ENCODE peak calls at places on chromosomes 13 and 19, in seven cellular contexts. One of them, this sample, is unnamed.

GRCh38 chr19:39830847-39831246 is 3.1 kb downstream of the DYRK1B start:
- DNase-seq in stimulated activated CD4-positive, alpha-beta T cell treated with anti-CD3 and anti-CD28 coated beads, Interleukin-12 subunit alpha, Interleukin-12 subunit beta, amount 100 ng/mL, for 4 hours: no peak
- DNase-seq in fibroblast of mammary gland: no peak
- DNase-seq in left colon: no peak
- DNase-seq in ascending aorta: no peak
- DNase-seq in adrenal gland: no peak
- DNase-seq in nephron progenitor cell: no peak
- DNase-seq in this sample: no peak

GRCh38 chr19:56476671-56477428 is at the start of gene ZNF667:
- DNase-seq in stimulated activated CD4-positive, alpha-beta T cell treated with anti-CD3 and anti-CD28 coated beads, Interleukin-12 subunit alpha, Interleukin-12 subunit beta, amount 100 ng/mL, for 4 hours: peak
- DNase-seq in fibroblast of mammary gland: peak
- DNase-seq in left colon: no peak
- DNase-seq in ascending aorta: no peak
- DNase-seq in adrenal gland: peak
- DNase-seq in nephron progenitor cell: no peak
- DNase-seq in this sample: no peak

GRCh38 chr13:74280795-74281490 is 146.7 kb upstream of the KLF12 start:
- DNase-seq in stimulated activated CD4-positive, alpha-beta T cell treated with anti-CD3 and anti-CD28 coated beads, Interleukin-12 subunit alpha, Interleukin-12 subunit beta, amount 100 ng/mL, for 4 hours: no peak
- DNase-seq in fibroblast of mammary gland: peak
- DNase-seq in left colon: no peak
- DNase-seq in ascending aorta: no peak
- DNase-seq in adrenal gland: no peak
- DNase-seq in nephron progenitor cell: no peak
- DNase-seq in this sample: no peak

GRCh38 chr19:1935484-1936208 is 5.3 kb upstream of the CSNK1G2 start:
- DNase-seq in stimulated activated CD4-positive, alpha-beta T cell treated with anti-CD3 and anti-CD28 coated beads, Interleukin-12 subunit alpha, Interleukin-12 subunit beta, amount 100 ng/mL, for 4 hours: no peak
- DNase-seq in fibroblast of mammary gland: peak
- DNase-seq in left colon: no peak
- DNase-seq in ascending aorta: no peak
- DNase-seq in adrenal gland: peak
- DNase-seq in nephron progenitor cell: no peak
- DNase-seq in this sample: peak

GRCh38 chr19:8571006-8571411 is 6.2 kb downstream of the MYO1F start:
- DNase-seq in stimulated activated CD4-positive, alpha-beta T cell treated with anti-CD3 and anti-CD28 coated beads, Interleukin-12 subunit alpha, Interleukin-12 subunit beta, amount 100 ng/mL, for 4 hours: no peak
- DNase-seq in fibroblast of mammary gland: peak
- DNase-seq in left colon: no peak
- DNase-seq in ascending aorta: no peak
- DNase-seq in adrenal gland: peak
- DNase-seq in nephron progenitor cell: no peak
- DNase-seq in this sample: peak

GRCh38 chr13:77599351-77599750 is 63.8 kb downstream of the SCEL start:
- DNase-seq in stimulated activated CD4-positive, alpha-beta T cell treated with anti-CD3 and anti-CD28 coated beads, Interleukin-12 subunit alpha, Interleukin-12 subunit beta, amount 100 ng/mL, for 4 hours: no peak
- DNase-seq in fibroblast of mammary gland: no peak
- DNase-seq in left colon: no peak
- DNase-seq in ascending aorta: no peak
- DNase-seq in adrenal gland: no peak
- DNase-seq in nephron progenitor cell: no peak
- DNase-seq in this sample: no peak

GRCh38 chr13:114047358-114047881 is 73.5 kb upstream of the C13orf46 start:
- DNase-seq in stimulated activated CD4-positive, alpha-beta T cell treated with anti-CD3 and anti-CD28 coated beads, Interleukin-12 subunit alpha, Interleukin-12 subunit beta, amount 100 ng/mL, for 4 hours: no peak
- DNase-seq in fibroblast of mammary gland: peak
- DNase-seq in left colon: peak
- DNase-seq in ascending aorta: no peak
- DNase-seq in adrenal gland: no peak
- DNase-seq in nephron progenitor cell: no peak
- DNase-seq in this sample: no peak

GRCh38 chr19:32630338-32630737 is 44.6 kb downstream of the ANKRD27 start:
- DNase-seq in stimulated activated CD4-positive, alpha-beta T cell treated with anti-CD3 and anti-CD28 coated beads, Interleukin-12 subunit alpha, Interleukin-12 subunit beta, amount 100 ng/mL, for 4 hours: no peak
- DNase-seq in fibroblast of mammary gland: no peak
- DNase-seq in left colon: no peak
- DNase-seq in ascending aorta: no peak
- DNase-seq in adrenal gland: no peak
- DNase-seq in nephron progenitor cell: no peak
- DNase-seq in this sample: no peak

GRCh38 chr13:47433461-47434005 is 536.7 kb upstream of the HTR2A start:
- DNase-seq in stimulated activated CD4-positive, alpha-beta T cell treated with anti-CD3 and anti-CD28 coated beads, Interleukin-12 subunit alpha, Interleukin-12 subunit beta, amount 100 ng/mL, for 4 hours: no peak
- DNase-seq in fibroblast of mammary gland: peak
- DNase-seq in left colon: no peak
- DNase-seq in ascending aorta: no peak
- DNase-seq in adrenal gland: no peak
- DNase-seq in nephron progenitor cell: no peak
- DNase-seq in this sample: peak

GRCh38 chr19:2887391-2887914 is 13.3 kb upstream of the ZNF57 start:
- DNase-seq in stimulated activated CD4-positive, alpha-beta T cell treated with anti-CD3 and anti-CD28 coated beads, Interleukin-12 subunit alpha, Interleukin-12 subunit beta, amount 100 ng/mL, for 4 hours: no peak
- DNase-seq in fibroblast of mammary gland: peak
- DNase-seq in left colon: no peak
- DNase-seq in ascending aorta: no peak
- DNase-seq in adrenal gland: no peak
- DNase-seq in nephron progenitor cell: no peak
- DNase-seq in this sample: peak

GRCh38 chr13:76812206-76812882 is 73.9 kb downstream of the KCTD12 start:
- DNase-seq in stimulated activated CD4-positive, alpha-beta T cell treated with anti-CD3 and anti-CD28 coated beads, Interleukin-12 subunit alpha, Interleukin-12 subunit beta, amount 100 ng/mL, for 4 hours: no peak
- DNase-seq in fibroblast of mammary gland: peak
- DNase-seq in left colon: no peak
- DNase-seq in ascending aorta: peak
- DNase-seq in adrenal gland: peak
- DNase-seq in nephron progenitor cell: no peak
- DNase-seq in this sample: peak

GRCh38 chr19:13718733-13719132 is 45.6 kb upstream of the MRI1 start:
- DNase-seq in stimulated activated CD4-positive, alpha-beta T cell treated with anti-CD3 and anti-CD28 coated beads, Interleukin-12 subunit alpha, Interleukin-12 subunit beta, amount 100 ng/mL, for 4 hours: no peak
- DNase-seq in fibroblast of mammary gland: peak
- DNase-seq in left colon: peak
- DNase-seq in ascending aorta: no peak
- DNase-seq in adrenal gland: no peak
- DNase-seq in nephron progenitor cell: no peak
- DNase-seq in this sample: peak

GRCh38 chr13:66835040-66835628 is 395.0 kb downstream of the PCDH9 start:
- DNase-seq in stimulated activated CD4-positive, alpha-beta T cell treated with anti-CD3 and anti-CD28 coated beads, Interleukin-12 subunit alpha, Interleukin-12 subunit beta, amount 100 ng/mL, for 4 hours: no peak
- DNase-seq in fibroblast of mammary gland: peak
- DNase-seq in left colon: no peak
- DNase-seq in ascending aorta: peak
- DNase-seq in adrenal gland: peak
- DNase-seq in nephron progenitor cell: peak
- DNase-seq in this sample: no peak

GRCh38 chr19:30711296-30711695 is 339.1 kb downstream of the ZNF536 start:
- DNase-seq in stimulated activated CD4-positive, alpha-beta T cell treated with anti-CD3 and anti-CD28 coated beads, Interleukin-12 subunit alpha, Interleukin-12 subunit beta, amount 100 ng/mL, for 4 hours: no peak
- DNase-seq in fibroblast of mammary gland: no peak
- DNase-seq in left colon: no peak
- DNase-seq in ascending aorta: no peak
- DNase-seq in adrenal gland: no peak
- DNase-seq in nephron progenitor cell: peak
- DNase-seq in this sample: no peak

GRCh38 chr13:86020350-86021002 is 221.3 kb upstream of the SLITRK6 start:
- DNase-seq in stimulated activated CD4-positive, alpha-beta T cell treated with anti-CD3 and anti-CD28 coated beads, Interleukin-12 subunit alpha, Interleukin-12 subunit beta, amount 100 ng/mL, for 4 hours: no peak
- DNase-seq in fibroblast of mammary gland: peak
- DNase-seq in left colon: no peak
- DNase-seq in ascending aorta: no peak
- DNase-seq in adrenal gland: peak
- DNase-seq in nephron progenitor cell: no peak
- DNase-seq in this sample: peak

GRCh38 chr13:33509642-33510229 is 224.2 kb upstream of the STARD13 start:
- DNase-seq in stimulated activated CD4-positive, alpha-beta T cell treated with anti-CD3 and anti-CD28 coated beads, Interleukin-12 subunit alpha, Interleukin-12 subunit beta, amount 100 ng/mL, for 4 hours: no peak
- DNase-seq in fibroblast of mammary gland: peak
- DNase-seq in left colon: peak
- DNase-seq in ascending aorta: peak
- DNase-seq in adrenal gland: peak
- DNase-seq in nephron progenitor cell: no peak
- DNase-seq in this sample: no peak

GRCh38 chr19:49555600-49556411 is 24.6 kb downstream of the NOSIP start:
- DNase-seq in stimulated activated CD4-positive, alpha-beta T cell treated with anti-CD3 and anti-CD28 coated beads, Interleukin-12 subunit alpha, Interleukin-12 subunit beta, amount 100 ng/mL, for 4 hours: peak
- DNase-seq in fibroblast of mammary gland: peak
- DNase-seq in left colon: peak
- DNase-seq in ascending aorta: peak
- DNase-seq in adrenal gland: peak
- DNase-seq in nephron progenitor cell: peak
- DNase-seq in this sample: no peak

This sample was measured in HCEC 1CT.